ENCODE peak calls at places on chromosomes 12 and 14, in six cellular contexts. R is tibial artery, W is endothelial cell of umbilical vein, Y is mesendoderm, M is aorta, Q is pancreas. D is an unnamed sample. For H3K4me1, the result is how much of the 10 kb centered on the place peaks cover.

GRCh38 chr14:100535287-100536131 is 51.7 kb downstream of the BEGAIN start:
- DNase-seq in Y (no peak), W (no peak), R (peak), Q (peak), M (no peak), D (peak)

GRCh38 chr12:41681898-41682297 is 462.8 kb downstream of the GXYLT1 start:
- DNase-seq in W (no peak), Y (no peak), Q (no peak), M (no peak), R (no peak), D (no peak)

GRCh38 chr12:131205534-131205933 is 251.8 kb downstream of the ADGRD1 start:
- DNase-seq in Q (no peak), M (no peak), Y (no peak), W (no peak), R (no peak), D (no peak)

GRCh38 chr12:65152012-65152411 is 17.4 kb upstream of the LEMD3 start:
- DNase-seq in M (no peak), Y (peak), R (no peak), W (no peak), Q (no peak), D (no peak)

GRCh38 chr12:132570635-132571034 is 39.7 kb downstream of the LRCOL1 start:
- DNase-seq in W (no peak), Y (no peak), Q (no peak), R (no peak), M (no peak), D (no peak)

GRCh38 chr12:23767834-23768233 is 181.6 kb downstream of the SOX5 start:
- DNase-seq in Y (peak), Q (no peak), R (no peak), M (no peak), W (no peak), D (no peak)

GRCh38 chr12:52231305-52232232 is 1.5 kb upstream of the KRT7 start:
- DNase-seq in W (no peak), R (no peak), Q (no peak), Y (no peak), M (no peak), D (peak)

GRCh38 chr12:21788089-21788983 is 13.8 kb upstream of the KCNJ8 start:
- DNase-seq in Q (peak), R (no peak), Y (no peak), M (no peak), W (no peak), D (no peak)

GRCh38 chr12:8081228-8081920 is 700 bp upstream of the NECAP1 start:
- DNase-seq in R (no peak), Y (no peak), Q (peak), W (no peak), M (no peak), D (no peak)

GRCh38 chr12:2834581-2835491 is at the start of gene NRIP2:
- DNase-seq in R (no peak), Q (no peak), Y (peak), W (peak), M (peak), D (no peak)

GRCh38 chr12:57390174-57390573 is 40.7 kb downstream of the R3HDM2 start:
- DNase-seq in W (no peak), Q (no peak), R (no peak), M (no peak), Y (no peak), D (no peak)

GRCh38 chr12:94941440-94941862 is 62.0 kb downstream of the NDUFA12 start:
- DNase-seq in Q (no peak), M (peak), Y (no peak), R (peak), W (peak), D (peak)

GRCh38 chr12:26845057-26845666 is 12.2 kb upstream of the ITPR2 start:
- DNase-seq in R (peak), Y (peak), Q (peak), M (peak), W (peak), D (no peak)

GRCh38 chr12:131061041-131061806 is 107.5 kb downstream of the ADGRD1 start:
- DNase-seq in Y (no peak), R (no peak), Q (no peak), M (peak), W (no peak), D (peak)

GRCh38 chr12:58833844-58834243 is 86.5 kb downstream of the LRIG3 start:
- DNase-seq in Q (no peak), W (no peak), M (no peak), Y (no peak), R (no peak), D (no peak)

GRCh38 chr12:85253823-85254222 is 26.2 kb upstream of the ALX1 start:
- DNase-seq in R (no peak), Y (no peak), W (no peak), M (no peak), Q (no peak), D (no peak)

GRCh38 chr14:51521764-51522163 is 129.9 kb upstream of the FRMD6 start:
- DNase-seq in M (no peak), R (no peak), W (no peak), Q (no peak), Y (no peak), D (no peak)

GRCh38 chr14:57362356-57362755 is 28.0 kb upstream of the NAA30 start:
- DNase-seq in Y (peak), R (no peak), M (no peak), W (peak), Q (no peak), D (no peak)

GRCh38 chr12:82279597-82279996 is 78.6 kb downstream of the CCDC59 start:
- DNase-seq in Y (no peak), Q (no peak), W (no peak), R (no peak), M (no peak), D (no peak)

GRCh38 chr12:38884666-38885065 is 20.7 kb downstream of the CPNE8 start:
- DNase-seq in M (no peak), Y (no peak), W (no peak), R (no peak), Q (no peak), D (no peak)

GRCh38 chr12:2390850-2391390 is 338.1 kb downstream of the CACNA1C start:
- DNase-seq in Y (no peak), Q (no peak), M (no peak), W (no peak), R (no peak), D (no peak)

GRCh38 chr12:120554658-120555057 is 20.5 kb downstream of the RNF10 start:
- DNase-seq in Y (no peak), W (no peak), Q (no peak), R (no peak), M (no peak), D (no peak)

GRCh38 chr12:132723764-132724140 is 13.1 kb downstream of the PGAM5 start:
- DNase-seq in R (no peak), Q (no peak), W (no peak), Y (no peak), M (no peak), D (peak)

GRCh38 chr12:108832730-108833354 is 24.5 kb downstream of the SSH1 start:
- DNase-seq in Q (no peak), M (peak), R (no peak), Y (peak), W (peak), D (no peak)
- H3K4me1 ChIP-seq in Q (under half), M (under half), R (half or more), Y (under half), W (half or more), D (half or more)

DNA sequence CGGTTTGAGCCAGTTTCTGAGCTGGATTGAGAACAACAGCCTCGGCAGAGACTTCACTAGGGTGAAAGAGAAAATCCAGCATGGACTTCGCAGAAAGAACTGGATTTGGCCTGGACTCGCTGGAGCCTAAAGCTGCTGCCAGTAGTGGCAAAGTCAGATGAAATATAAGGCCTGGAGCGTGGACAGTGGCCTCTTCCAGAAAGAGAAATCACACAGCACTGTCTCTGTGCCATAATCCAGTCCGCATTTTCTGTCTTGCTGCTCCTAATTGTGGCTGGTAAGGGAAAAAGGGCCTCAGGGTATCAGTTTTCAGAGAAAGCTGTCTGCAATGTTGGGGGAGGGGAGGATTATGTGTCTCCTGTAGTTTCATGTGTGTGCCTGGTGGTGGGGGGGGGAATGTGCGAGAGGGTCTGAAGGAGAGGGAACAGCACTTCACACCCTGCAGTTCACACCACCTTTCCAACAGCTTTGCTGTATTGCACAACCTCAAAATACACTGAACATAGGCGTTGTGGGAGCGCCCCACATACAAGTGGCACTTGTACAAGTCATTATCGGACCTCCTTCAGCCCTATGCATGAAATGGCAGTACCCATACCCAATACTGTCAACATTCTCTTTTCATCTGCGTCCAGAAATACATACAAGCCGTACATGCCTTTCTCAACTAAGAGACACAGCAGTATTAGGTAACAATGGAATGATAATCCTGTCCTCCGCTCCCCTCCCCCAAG is 107.6 kb upstream of the ATF7IP start:
- DNase-seq in Q (peak), R (peak), Y (peak), M (peak), W (peak), D (peak)
- H3K4me1 ChIP-seq in Q (under half), R (under half), Y (under half), M (under half), W (under half), D (under half)

DNA sequence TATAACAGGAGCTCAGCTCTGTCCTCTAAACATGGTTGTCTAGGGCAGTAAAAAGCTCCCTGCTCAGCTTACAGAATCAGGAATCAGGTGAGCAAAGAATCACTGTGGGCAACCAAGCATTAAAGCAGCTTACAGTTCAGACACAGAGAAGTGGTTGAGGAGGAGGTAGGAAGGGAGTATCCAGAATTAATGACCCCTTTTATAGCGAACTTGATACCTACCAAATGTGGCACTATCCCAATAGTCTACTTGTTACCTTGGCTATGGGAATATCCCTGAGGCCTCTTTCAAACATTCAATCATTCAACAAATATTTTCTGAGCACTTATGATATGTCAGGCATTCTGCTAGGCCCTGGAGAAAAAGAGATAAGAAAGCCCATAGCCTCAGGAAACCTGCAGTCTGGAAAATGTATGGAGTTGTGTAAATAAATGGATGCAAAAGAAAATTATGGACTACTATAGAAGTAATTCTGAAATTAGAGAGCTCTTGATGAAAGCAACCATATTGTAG is 134.2 kb upstream of the CPSF6 start:
- DNase-seq in W (no peak), Y (no peak), Q (no peak), M (no peak), R (no peak), D (no peak)
- H3K4me1 ChIP-seq in W (under half), Y (under half), Q (under half), M (under half), R (under half), D (under half)

GRCh38 chr12:124744659-124745467 is 118.8 kb downstream of the SCARB1 start:
- DNase-seq in M (no peak), R (no peak), W (no peak), Q (no peak), Y (peak), D (peak)

GRCh38 chr12:124746649-124747425 is 116.8 kb downstream of the SCARB1 start:
- DNase-seq in Q (no peak), R (no peak), Y (no peak), M (no peak), W (no peak), D (peak)

GRCh38 chr12:124745468-124745890 is 118.2 kb downstream of the SCARB1 start:
- DNase-seq in W (no peak), M (no peak), Y (no peak), R (no peak), Q (no peak), D (no peak)

GRCh38 chr12:124747426-124748161 is 116.1 kb downstream of the SCARB1 start:
- DNase-seq in W (peak), Y (no peak), Q (no peak), M (no peak), R (no peak), D (peak)

GRCh38 chr12:124745891-124746570 is 117.6 kb downstream of the SCARB1 start:
- DNase-seq in Q (peak), Y (peak), M (peak), W (peak), R (peak), D (peak)
- H3K4me1 ChIP-seq in Q (under half), Y (under half), M (under half), W (under half), R (under half), D (under half)

GRCh38 chr14:77593501-77593911 is 22.9 kb downstream of the SPTLC2 start:
- DNase-seq in Q (no peak), R (no peak), M (no peak), Y (no peak), W (peak), D (no peak)
- H3K4me1 ChIP-seq in Q (under half), R (under half), M (under half), Y (under half), W (under half), D (under half)

GRCh38 chr14:74573421-74574091 is 38.5 kb downstream of the LTBP2 start:
- DNase-seq in Y (peak), M (peak), W (peak), Q (no peak), R (no peak), D (no peak)
- H3K4me1 ChIP-seq in Y (under half), M (under half), W (half or more), Q (under half), R (half or more), D (half or more)

DNA sequence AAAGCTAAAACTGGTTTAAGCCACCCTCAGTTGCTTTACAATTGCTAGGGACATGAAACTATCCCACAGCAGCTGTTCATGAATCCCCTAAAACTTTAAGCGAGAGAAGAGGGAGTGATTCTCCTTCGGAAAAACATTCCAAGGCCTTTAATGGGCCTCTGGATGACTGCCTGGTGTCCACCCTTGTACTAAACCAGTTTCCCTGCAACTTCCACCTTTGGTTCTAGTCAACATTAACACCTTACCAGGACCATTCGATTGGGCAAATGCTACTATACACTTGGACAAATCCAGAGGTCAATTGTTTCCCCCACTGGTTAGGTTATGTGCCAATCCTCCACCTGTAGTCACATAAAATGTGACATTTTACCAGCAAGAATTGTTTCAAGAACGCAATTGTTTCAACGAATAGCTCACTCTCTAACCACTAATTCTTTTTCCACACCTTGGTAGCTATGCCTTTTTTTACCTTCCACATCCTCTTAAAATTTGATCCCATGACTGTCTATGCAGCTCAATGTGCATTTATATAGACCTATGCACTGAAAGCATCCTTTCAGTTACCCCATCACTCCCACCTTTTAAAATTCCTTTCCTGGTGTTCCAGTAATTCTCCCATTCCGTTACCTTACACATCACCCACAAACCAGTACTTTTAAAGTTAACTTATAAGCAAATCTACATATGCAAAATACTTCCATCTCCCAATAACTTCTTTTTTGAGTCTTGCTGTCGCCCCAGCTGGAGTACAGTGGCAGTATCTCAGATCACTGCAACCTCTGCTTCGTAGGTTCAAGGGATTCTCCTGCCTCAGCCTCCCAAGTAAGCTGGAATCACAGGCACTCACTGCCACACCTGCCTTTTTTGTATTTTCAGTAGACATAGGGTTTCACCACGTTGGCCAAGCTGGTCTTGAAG is 3.6 kb downstream of the UBC start:
- DNase-seq in W (no peak), R (no peak), Q (no peak), Y (peak), M (no peak), D (peak)
- H3K4me1 ChIP-seq in W (under half), R (under half), Q (under half), Y (under half), M (under half), D (under half)

GRCh38 chr14:40216976-40217375 is 784.7 kb upstream of the FBXO33 start:
- DNase-seq in Q (no peak), W (no peak), M (no peak), R (no peak), Y (no peak), D (no peak)

GRCh38 chr14:40222996-40223395 is 790.8 kb upstream of the FBXO33 start:
- DNase-seq in Q (no peak), Y (no peak), W (no peak), R (no peak), M (no peak), D (no peak)

GRCh38 chr14:40219032-40219431 is 786.8 kb upstream of the FBXO33 start:
- DNase-seq in M (no peak), R (no peak), W (no peak), Y (no peak), Q (no peak), D (no peak)

GRCh38 chr14:40221428-40221827 is 789.2 kb upstream of the FBXO33 start:
- DNase-seq in R (no peak), W (no peak), Q (no peak), Y (no peak), M (no peak), D (no peak)

DNA sequence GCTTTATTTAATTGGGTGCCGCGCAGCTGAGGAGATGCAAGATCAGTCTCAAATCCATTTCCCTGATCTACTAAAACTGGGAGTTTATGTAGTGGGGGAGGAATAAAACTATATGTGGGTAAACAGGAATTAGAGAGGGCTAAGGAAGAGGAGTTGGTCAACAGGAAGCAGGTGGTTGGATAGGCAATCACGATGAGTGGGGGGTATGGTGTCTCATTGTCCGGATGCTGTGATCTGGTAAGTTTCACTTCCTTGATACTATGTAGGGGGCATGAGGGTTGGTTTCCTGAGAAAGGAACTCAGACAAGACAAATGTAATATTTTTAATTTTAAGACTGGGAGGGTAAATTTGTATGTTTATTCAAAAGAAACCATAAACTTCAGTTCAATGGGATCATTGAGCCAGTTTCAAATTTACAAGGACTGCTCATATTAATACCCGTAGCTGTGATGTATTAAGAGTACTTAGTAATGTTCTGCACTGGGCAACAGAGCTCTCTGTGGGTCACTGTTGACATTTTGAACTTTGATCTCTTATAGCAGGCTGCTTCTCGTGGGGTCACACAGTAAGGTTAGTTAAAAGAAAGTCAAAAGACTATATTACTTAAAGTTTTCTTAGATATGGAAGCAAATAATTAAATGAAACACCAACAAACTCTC is 786.2 kb upstream of the FBXO33 start:
- DNase-seq in R (no peak), Q (no peak), W (no peak), Y (no peak), M (no peak), D (no peak)
- H3K4me1 ChIP-seq in R (under half), Q (under half), W (under half), Y (under half), M (under half), D (under half)

D was measured in osteoblast.